ENCODE peak calls at places on chromosomes 7 and 10, in ten cellular contexts. T is tibial nerve, L is heart left ventricle, A is breast epithelium, B is IMR-90, X is HCT116, M is sigmoid colon, D is transverse colon, N is body of pancreas, F is HepG2. I is an unnamed sample. For H3K36me3, the result is how much of the 10 kb centered on the place peaks cover.

GRCh38 chr7:152108359-152108758 is 82.9 kb downstream of the GALNT11 start:
- DNase-seq in T (no peak), L (no peak), A (no peak), B (no peak), X (no peak), M (no peak), D (no peak), N (no peak), F (no peak), I (no peak)

GRCh38 chr7:18975689-18976280 is 141.7 kb downstream of the TWIST1 start:
- DNase-seq in T (no peak), L (no peak), A (no peak), B (no peak), X (no peak), M (no peak), D (no peak), N (no peak), F (no peak), I (no peak)

GRCh38 chr7:122517576-122517975 is 181.3 kb downstream of the RNF133 start:
- DNase-seq in T (no peak), L (no peak), A (no peak), B (no peak), X (no peak), M (no peak), D (no peak), N (no peak), F (no peak), I (no peak)

GRCh38 chr10:22648547-22648961 is 65.8 kb downstream of the PIP4K2A start:
- DNase-seq in T (no peak), L (no peak), A (no peak), B (peak), X (no peak), M (no peak), D (no peak), N (no peak), F (no peak), I (no peak)

GRCh38 chr7:36283711-36284130 is 105.9 kb upstream of the ANLN start:
- DNase-seq in T (peak), L (peak), A (no peak), B (no peak), X (no peak), M (peak), D (peak), N (peak), F (no peak), I (no peak)

GRCh38 chr7:158494162-158494586 is 93.4 kb downstream of the PTPRN2 start:
- DNase-seq in T (no peak), L (no peak), A (no peak), B (no peak), X (no peak), M (no peak), D (no peak), N (no peak), F (no peak), I (no peak)

GRCh38 chr10:17112566-17112965 is 17.0 kb downstream of the CUBN start:
- DNase-seq in T (no peak), L (no peak), A (no peak), B (no peak), X (no peak), M (no peak), D (no peak), N (no peak), F (no peak), I (no peak)

GRCh38 chr7:151168022-151168786 is 710 bp upstream of the GBX1 start:
- DNase-seq in T (no peak), L (no peak), A (no peak), B (no peak), X (no peak), M (no peak), D (peak), N (peak), F (no peak), I (no peak)

GRCh38 chr7:128728608-128729007 is 10.6 kb upstream of the CALU start:
- DNase-seq in T (no peak), L (no peak), A (no peak), B (peak), X (no peak), M (no peak), D (no peak), N (no peak), F (no peak), I (no peak)

GRCh38 chr7:140165422-140165821 is 11.4 kb downstream of the KDM7A start:
- DNase-seq in T (no peak), L (no peak), A (no peak), B (peak), X (peak), M (no peak), D (no peak), N (no peak), F (no peak), I (no peak)

GRCh38 chr7:140928491-140929309 is 4.0 kb upstream of the BRAF start:
- DNase-seq in T (no peak), L (no peak), A (no peak), B (no peak), X (no peak), M (no peak), D (no peak), N (no peak), F (no peak), I (no peak)

GRCh38 chr7:5755704-5756131 is 25.7 kb downstream of the RNF216 start:
- DNase-seq in T (no peak), L (no peak), A (no peak), B (peak), X (no peak), M (no peak), D (no peak), N (no peak), F (no peak), I (no peak)

GRCh38 chr10:100723769-100724530 is 21.4 kb upstream of the PAX2 start:
- DNase-seq in T (no peak), L (no peak), A (no peak), B (no peak), X (no peak), M (peak), D (no peak), N (no peak), F (no peak), I (no peak)

GRCh38 chr7:28142650-28143049 is 37.9 kb downstream of the JAZF1 start:
- DNase-seq in T (no peak), L (no peak), A (no peak), B (no peak), X (no peak), M (no peak), D (no peak), N (no peak), F (no peak), I (no peak)

GRCh38 chr7:26500749-26501352 is 209.2 kb downstream of the SNX10 start:
- DNase-seq in T (no peak), L (no peak), A (no peak), B (peak), X (peak), M (no peak), D (no peak), N (no peak), F (peak), I (no peak)

GRCh38 chr10:114335614-114336013 is 68.7 kb downstream of the AFAP1L2 start:
- DNase-seq in T (no peak), L (no peak), A (no peak), B (no peak), X (no peak), M (no peak), D (no peak), N (no peak), F (no peak), I (no peak)

GRCh38 chr7:7719235-7719634 is 828 bp upstream of the RPA3 start:
- DNase-seq in T (peak), L (no peak), A (peak), B (peak), X (peak), M (peak), D (peak), N (peak), F (peak), I (peak)

GRCh38 chr7:93316730-93317129 is 84.6 kb downstream of the VPS50 start:
- DNase-seq in T (no peak), L (no peak), A (no peak), B (peak), X (no peak), M (no peak), D (no peak), N (no peak), F (no peak), I (no peak)

GRCh38 chr10:88707429-88708110 is 1.5 kb downstream of the LIPK start:
- DNase-seq in T (no peak), L (no peak), A (no peak), B (peak), X (peak), M (no peak), D (no peak), N (no peak), F (no peak), I (no peak)

GRCh38 chr7:154872811-154873570 is 129.9 kb downstream of the PAXIP1 start:
- DNase-seq in T (no peak), L (no peak), A (no peak), B (no peak), X (no peak), M (no peak), D (no peak), N (no peak), F (no peak), I (no peak)

GRCh38 chr10:97574374-97575100 is 2.0 kb downstream of the ANKRD2 start:
- DNase-seq in T (no peak), L (peak), A (peak), B (peak), X (peak), M (no peak), D (peak), N (peak), F (peak), I (peak)

GRCh38 chr10:51685768-51686167 is 13.6 kb downstream of the CSTF2T start:
- DNase-seq in T (no peak), L (no peak), A (no peak), B (no peak), X (no peak), M (no peak), D (no peak), N (no peak), F (no peak), I (no peak)

GRCh38 chr7:159143780-159144755 is 599 bp downstream of the VIPR2 start:
- DNase-seq in T (peak), L (peak), A (peak), B (no peak), X (no peak), M (no peak), D (no peak), N (peak), F (no peak), I (no peak)

GRCh38 chr7:3695602-3696001 is 394.6 kb downstream of the SDK1 start:
- DNase-seq in T (no peak), L (no peak), A (no peak), B (no peak), X (no peak), M (no peak), D (no peak), N (no peak), F (no peak), I (no peak)

GRCh38 chr10:91042069-91042468 is 121.2 kb upstream of the ANKRD1 start:
- DNase-seq in T (no peak), L (no peak), A (no peak), B (no peak), X (no peak), M (no peak), D (no peak), N (no peak), F (no peak), I (no peak)

GRCh38 chr7:110522061-110522750 is 568.7 kb upstream of the LRRN3 start:
- DNase-seq in T (no peak), L (no peak), A (no peak), B (peak), X (no peak), M (no peak), D (no peak), N (no peak), F (peak), I (no peak)

GRCh38 chr7:121449735-121450134 is 53.6 kb upstream of the FAM3C start:
- DNase-seq in T (no peak), L (no peak), A (no peak), B (no peak), X (no peak), M (no peak), D (no peak), N (no peak), F (no peak), I (no peak)

GRCh38 chr7:132019718-132020117 is 463.3 kb upstream of the PODXL start:
- DNase-seq in T (no peak), L (no peak), A (no peak), B (no peak), X (no peak), M (no peak), D (no peak), N (no peak), F (no peak), I (no peak)

GRCh38 chr10:10977231-10977956 is 40.3 kb upstream of the CELF2 start:
- DNase-seq in T (peak), L (no peak), A (no peak), B (no peak), X (no peak), M (no peak), D (no peak), N (peak), F (no peak), I (peak)

GRCh38 chr10:81872206-81872605 is 2.8 kb upstream of the NRG3 start:
- DNase-seq in T (no peak), L (no peak), A (no peak), B (no peak), X (no peak), M (no peak), D (no peak), N (no peak), F (no peak), I (no peak)

GRCh38 chr7:120966961-120967360 is 16.4 kb downstream of the ING3 start:
- DNase-seq in T (no peak), L (no peak), A (no peak), B (no peak), X (no peak), M (no peak), D (no peak), N (no peak), F (no peak), I (no peak)

GRCh38 chr7:96319444-96319843 is 2.5 kb downstream of the SLC25A13 start:
- DNase-seq in T (no peak), L (no peak), A (no peak), B (no peak), X (no peak), M (no peak), D (no peak), N (no peak), F (no peak), I (no peak)

GRCh38 chr7:47401571-47402570 is 180.0 kb downstream of the TNS3 start:
- DNase-seq in T (no peak), L (no peak), A (no peak), B (no peak), X (no peak), M (peak), D (peak), N (no peak), F (no peak), I (peak)

GRCh38 chr7:47405286-47405904 is 176.5 kb downstream of the TNS3 start:
- DNase-seq in T (no peak), L (no peak), A (no peak), B (no peak), X (no peak), M (no peak), D (no peak), N (no peak), F (no peak), I (peak)

GRCh38 chr7:47402941-47403340 is 179.0 kb downstream of the TNS3 start:
- DNase-seq in T (no peak), L (no peak), A (peak), B (no peak), X (no peak), M (peak), D (peak), N (no peak), F (no peak), I (peak)

GRCh38 chr7:47404005-47404404 is 177.9 kb downstream of the TNS3 start:
- DNase-seq in T (no peak), L (no peak), A (no peak), B (peak), X (no peak), M (no peak), D (peak), N (no peak), F (no peak), I (no peak)

DNA sequence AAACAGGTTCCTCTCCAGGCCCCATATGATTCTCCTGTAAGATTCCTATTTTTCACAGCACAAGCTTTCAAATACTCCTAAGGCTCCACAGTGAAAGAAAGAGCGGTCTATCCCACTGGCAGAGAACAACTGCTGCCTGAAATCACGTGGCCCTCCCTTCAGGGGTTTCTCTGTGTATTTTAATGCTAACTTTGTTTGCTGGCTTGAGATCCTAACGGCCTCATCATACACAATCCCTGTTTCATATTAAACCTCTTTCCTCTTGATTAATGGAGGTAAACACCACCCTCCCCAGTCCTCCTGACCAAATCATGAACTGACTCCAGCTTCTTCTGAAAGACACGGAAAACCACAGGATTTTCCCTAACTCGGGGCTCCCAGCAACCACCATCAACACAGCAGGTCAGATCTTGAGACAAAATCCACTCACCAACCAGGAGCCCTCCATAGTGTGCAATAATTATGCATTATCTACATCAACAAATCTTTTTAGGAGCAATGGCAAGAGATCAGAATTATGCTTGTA is 178.5 kb downstream of the TNS3 start:
- DNase-seq in T (no peak), L (no peak), A (no peak), B (no peak), X (no peak), M (peak), D (no peak), N (no peak), F (no peak), I (no peak)
- H3K36me3 ChIP-seq in T (under half), L (under half), A (under half), B (half or more), X (under half), M (under half), D (under half), N (under half), F (half or more), I (under half)

GRCh38 chr10:656883-657282 is 32.6 kb downstream of the DIP2C start:
- DNase-seq in T (no peak), L (no peak), A (no peak), B (no peak), X (no peak), M (no peak), D (no peak), N (no peak), F (no peak), I (no peak)

GRCh38 chr10:660980-661890 is 28.2 kb downstream of the DIP2C start:
- DNase-seq in T (no peak), L (no peak), A (no peak), B (no peak), X (no peak), M (peak), D (peak), N (no peak), F (peak), I (no peak)

GRCh38 chr10:660413-660979 is 29.0 kb downstream of the DIP2C start:
- DNase-seq in T (no peak), L (no peak), A (no peak), B (no peak), X (no peak), M (peak), D (no peak), N (no peak), F (no peak), I (no peak)

GRCh38 chr10:661891-662605 is 27.4 kb downstream of the DIP2C start:
- DNase-seq in T (no peak), L (no peak), A (no peak), B (no peak), X (no peak), M (no peak), D (peak), N (peak), F (no peak), I (no peak)

GRCh38 chr10:659710-660141 is 29.7 kb downstream of the DIP2C start:
- DNase-seq in T (no peak), L (no peak), A (no peak), B (peak), X (no peak), M (peak), D (no peak), N (no peak), F (no peak), I (no peak)
- H3K4me3 ChIP-seq in T (no peak), L (no peak), A (no peak), B (no peak), X (no peak), M (no peak), D (no peak), N (no peak), F (no peak), I (no peak)

GRCh38 chr7:24756545-24756988 is 697 bp downstream of the GSDME start:
- DNase-seq in T (no peak), L (no peak), A (no peak), B (peak), X (no peak), M (no peak), D (no peak), N (no peak), F (no peak), I (no peak)

GRCh38 chr7:24755096-24755495 is 2.2 kb downstream of the GSDME start:
- DNase-seq in T (no peak), L (no peak), A (no peak), B (no peak), X (no peak), M (no peak), D (no peak), N (no peak), F (no peak), I (no peak)

GRCh38 chr7:24757799-24758275 is 573 bp upstream of the GSDME start:
- DNase-seq in T (no peak), L (no peak), A (no peak), B (peak), X (no peak), M (no peak), D (no peak), N (peak), F (peak), I (peak)

GRCh38 chr7:24755541-24756416 is 1.5 kb downstream of the GSDME start:
- DNase-seq in T (no peak), L (no peak), A (no peak), B (peak), X (no peak), M (no peak), D (no peak), N (no peak), F (peak), I (no peak)

GRCh38 chr7:24756989-24757798 is at the start of gene GSDME:
- DNase-seq in T (no peak), L (peak), A (no peak), B (peak), X (no peak), M (peak), D (peak), N (peak), F (peak), I (peak)
- TF ChIP-seq POLR2A in T (peak), L (no peak), A (no peak), B (no peak), X (peak), M (no peak), D (no peak), N (no peak), F (peak), I (no peak)

GRCh38 chr7:2211259-2211575 is 21.5 kb downstream of the MAD1L1 start:
- DNase-seq in T (no peak), L (no peak), A (no peak), B (no peak), X (no peak), M (no peak), D (no peak), N (no peak), F (no peak), I (no peak)

GRCh38 chr7:2210551-2211258 is 22.0 kb downstream of the MAD1L1 start:
- DNase-seq in T (no peak), L (no peak), A (no peak), B (no peak), X (no peak), M (no peak), D (no peak), N (no peak), F (no peak), I (no peak)

GRCh38 chr7:2213551-2214215 is 19.1 kb downstream of the MAD1L1 start:
- DNase-seq in T (no peak), L (peak), A (no peak), B (no peak), X (no peak), M (no peak), D (no peak), N (no peak), F (no peak), I (no peak)

GRCh38 chr7:2212906-2213305 is 19.8 kb downstream of the MAD1L1 start:
- DNase-seq in T (no peak), L (no peak), A (no peak), B (no peak), X (no peak), M (no peak), D (no peak), N (no peak), F (no peak), I (no peak)

DNA sequence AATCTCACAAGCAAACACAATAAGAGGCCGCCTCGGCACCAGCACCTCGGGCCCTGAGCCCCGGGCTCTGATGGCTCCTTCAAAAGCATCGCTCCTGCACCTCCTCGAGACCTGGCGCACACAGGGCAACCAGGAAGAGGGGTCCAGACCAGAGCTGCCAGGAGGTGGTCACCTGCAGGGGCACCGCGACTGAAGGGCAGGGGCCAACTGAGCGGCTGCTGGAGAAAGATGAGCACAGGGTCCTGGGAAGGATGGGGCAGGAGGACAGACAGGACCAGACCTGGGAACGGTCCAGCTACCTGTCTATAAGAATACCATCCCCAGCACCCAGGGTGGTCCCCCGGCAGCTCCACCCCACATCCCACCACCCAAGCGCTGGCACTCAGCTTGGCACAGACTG is 20.8 kb downstream of the MAD1L1 start:
- DNase-seq in T (no peak), L (no peak), A (no peak), B (no peak), X (no peak), M (no peak), D (no peak), N (no peak), F (no peak), I (no peak)
- H3K36me3 ChIP-seq in T (under half), L (under half), A (under half), B (half or more), X (under half), M (under half), D (under half), N (under half), F (half or more), I (under half)

I was measured in uterus.